ENCODE peak calls at places on chromosome 7, in seven cellular contexts. G is sigmoid colon; F is brain microvascular endothelial cell; P is heart left ventricle; V is mucosa of descending colon; I is CD8-positive, alpha-beta T cell; M is heart right ventricle. H is an unnamed sample.

GRCh38 chr7:2915023-2915422 is 70.9 kb upstream of the GNA12 start:
- DNase-seq in P (no peak), V (no peak), I (no peak), G (no peak), M (no peak), F (no peak), H (no peak)

GRCh38 chr7:155815332-155816191 is 3.3 kb upstream of the SHH start:
- DNase-seq in F (peak), I (peak), G (no peak), V (peak), P (peak), M (peak), H (peak)

GRCh38 chr7:98283127-98283886 is 1.8 kb downstream of the BRI3 start:
- DNase-seq in I (no peak), P (peak), M (no peak), G (peak), F (peak), V (peak), H (peak)

GRCh38 chr7:19248681-19249080 is 103.5 kb upstream of the FERD3L start:
- DNase-seq in F (peak), M (no peak), P (no peak), G (no peak), I (no peak), V (no peak), H (peak)

GRCh38 chr7:139539231-139539630 is 15.7 kb downstream of the CLEC2L start:
- DNase-seq in P (no peak), F (no peak), V (no peak), M (no peak), G (no peak), I (no peak), H (no peak)

GRCh38 chr7:105249216-105249615 is 139.5 kb downstream of the SRPK2 start:
- DNase-seq in M (no peak), G (no peak), P (no peak), F (no peak), I (no peak), V (no peak), H (no peak)

GRCh38 chr7:131249003-131249402 is 78.7 kb upstream of the MKLN1 start:
- DNase-seq in F (peak), P (peak), M (peak), I (no peak), V (no peak), G (peak), H (peak)

GRCh38 chr7:1742555-1743303 is 72.7 kb downstream of the ELFN1 start:
- DNase-seq in V (peak), I (peak), F (peak), M (peak), G (no peak), P (peak), H (peak)

GRCh38 chr7:132218876-132219275 is 357.4 kb downstream of the PLXNA4 start:
- DNase-seq in I (no peak), V (no peak), M (no peak), F (no peak), P (no peak), G (peak), H (no peak)

GRCh38 chr7:74362262-74362661 is 73.1 kb downstream of the CLIP2 start:
- DNase-seq in M (no peak), I (no peak), P (no peak), G (no peak), V (no peak), F (no peak), H (no peak)

GRCh38 chr7:47782792-47783191 is 165.5 kb downstream of the PKD1L1 start:
- DNase-seq in F (no peak), G (no peak), V (no peak), M (no peak), P (no peak), I (no peak), H (no peak)

GRCh38 chr7:143360788-143361551 is 1.5 kb downstream of the FAM131B start:
- DNase-seq in G (peak), M (no peak), I (no peak), F (no peak), P (no peak), V (no peak), H (no peak)

GRCh38 chr7:36852017-36852416 is 127.7 kb upstream of the AOAH start:
- DNase-seq in I (no peak), V (no peak), F (no peak), G (no peak), M (no peak), P (no peak), H (no peak)

GRCh38 chr7:89001306-89001705 is 205.8 kb upstream of the TEX47 start:
- DNase-seq in V (no peak), I (no peak), F (no peak), P (no peak), G (no peak), M (no peak), H (peak)

GRCh38 chr7:41916450-41916927 is 213.6 kb upstream of the INHBA start:
- DNase-seq in F (peak), M (no peak), I (no peak), V (no peak), P (no peak), G (peak), H (peak)

GRCh38 chr7:123864966-123865365 is 20.0 kb downstream of the HYAL4 start:
- DNase-seq in G (no peak), M (no peak), P (no peak), F (peak), I (no peak), V (no peak), H (no peak)

GRCh38 chr7:121021266-121021969 is 32.9 kb downstream of the CPED1 start:
- DNase-seq in F (no peak), G (no peak), P (no peak), V (no peak), I (no peak), M (no peak), H (no peak)

GRCh38 chr7:55066938-55067337 is 48.1 kb downstream of the EGFR start:
- DNase-seq in F (no peak), P (no peak), G (no peak), I (no peak), V (no peak), M (no peak), H (no peak)

GRCh38 chr7:129649128-129649690 is 37.7 kb downstream of the NRF1 start:
- DNase-seq in I (no peak), F (no peak), V (no peak), M (no peak), P (no peak), G (no peak), H (no peak)

GRCh38 chr7:20158684-20159083 is 58.5 kb downstream of the MACC1 start:
- DNase-seq in M (no peak), F (no peak), V (no peak), P (no peak), I (no peak), G (no peak), H (peak)

GRCh38 chr7:33143996-33144718 is 14.8 kb downstream of the BBS9 start:
- DNase-seq in I (no peak), G (no peak), F (no peak), V (no peak), M (no peak), P (no peak), H (peak)

GRCh38 chr7:85186083-85186520 is 754 bp downstream of the SEMA3D start:
- DNase-seq in F (peak), M (peak), P (no peak), I (no peak), V (peak), G (peak), H (peak)

GRCh38 chr7:121697731-121698396 is 175.1 kb upstream of the PTPRZ1 start:
- DNase-seq in G (no peak), I (no peak), P (no peak), F (no peak), M (no peak), V (no peak), H (no peak)

GRCh38 chr7:145082366-145083240 is 246.8 kb upstream of the TPK1 start:
- DNase-seq in V (no peak), G (no peak), M (no peak), I (no peak), P (no peak), F (no peak), H (no peak)

GRCh38 chr7:143487566-143487965 is 9.9 kb downstream of the TAS2R41 start:
- DNase-seq in P (peak), I (no peak), M (peak), G (peak), F (no peak), V (peak), H (peak)

GRCh38 chr7:80841566-80842478 is 77.0 kb downstream of the SEMA3C start:
- DNase-seq in V (no peak), I (no peak), F (no peak), P (no peak), G (no peak), M (no peak), H (peak)

GRCh38 chr7:104963378-104963990 is 50.5 kb upstream of the KMT2E start:
- DNase-seq in I (no peak), G (no peak), P (no peak), M (no peak), V (no peak), F (no peak), H (no peak)

GRCh38 chr7:28937593-28937992 is 20.5 kb downstream of the TRIL start:
- DNase-seq in V (no peak), G (no peak), F (no peak), I (no peak), M (no peak), P (no peak), H (no peak)

DNA sequence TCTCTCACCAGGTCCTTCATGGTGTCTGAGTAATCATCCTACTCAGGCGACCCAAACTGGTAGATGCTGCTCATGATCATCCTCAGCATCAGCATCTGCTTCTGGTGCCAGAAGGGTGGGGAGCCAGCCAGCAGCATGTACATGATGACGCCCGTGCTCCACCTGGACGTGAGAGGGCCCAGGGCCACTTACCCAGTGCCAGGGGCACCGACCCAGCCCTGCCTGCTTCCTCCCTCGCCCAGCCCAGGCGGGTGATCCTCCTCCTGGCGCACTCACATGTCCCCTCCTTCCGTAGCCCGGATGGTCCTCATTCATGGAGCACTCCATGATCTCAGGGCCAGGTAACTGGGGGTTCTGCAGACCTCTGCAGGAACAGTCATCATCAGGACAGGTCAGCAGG is 764.8 kb upstream of the ZNF722 start:
- DNase-seq in M (no peak), V (no peak), P (no peak), F (no peak), G (no peak), I (no peak), H (no peak)
- H3K4me3 ChIP-seq in M (no peak), V (no peak), P (no peak), F (no peak), G (no peak), I (no peak), H (no peak)

GRCh38 chr7:158815471-158816128 is 13.7 kb downstream of the ESYT2 start:
- DNase-seq in M (no peak), V (no peak), F (no peak), P (no peak), I (no peak), G (no peak), H (peak)

GRCh38 chr7:158816271-158816670 is 13.0 kb downstream of the ESYT2 start:
- DNase-seq in M (no peak), P (peak), F (no peak), V (no peak), I (no peak), G (no peak), H (peak)

GRCh38 chr7:158818325-158819213 is 10.7 kb downstream of the ESYT2 start:
- DNase-seq in F (peak), G (peak), P (peak), M (peak), I (peak), V (peak), H (peak)

GRCh38 chr7:158815046-158815445 is 14.3 kb downstream of the ESYT2 start:
- DNase-seq in P (peak), M (no peak), G (no peak), V (no peak), I (no peak), F (peak), H (peak)

DNA sequence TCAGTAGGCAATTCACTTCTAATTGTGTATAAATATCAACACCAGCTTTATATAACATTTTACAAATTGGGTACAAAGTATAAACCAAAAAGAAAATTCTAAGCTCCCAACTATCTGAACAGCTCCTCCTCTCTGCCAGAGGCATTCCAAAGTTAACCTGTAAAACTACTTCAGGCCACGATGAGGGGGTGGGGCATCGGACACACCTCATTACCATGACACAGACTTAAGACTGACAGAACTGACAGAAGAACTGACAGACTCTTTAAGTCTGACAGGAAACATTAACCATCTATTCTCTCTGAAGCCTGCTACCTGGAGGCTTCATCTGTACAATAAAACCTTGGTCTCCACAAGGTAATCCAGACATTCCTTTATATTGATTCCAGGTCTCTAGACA is 12.3 kb downstream of the ESYT2 start:
- DNase-seq in F (no peak), V (peak), M (no peak), G (no peak), P (no peak), I (no peak), H (no peak)
- TF ChIP-seq CTCF in F (no peak), V (no peak), M (no peak), G (no peak), P (no peak), I (no peak), H (no peak)

DNA sequence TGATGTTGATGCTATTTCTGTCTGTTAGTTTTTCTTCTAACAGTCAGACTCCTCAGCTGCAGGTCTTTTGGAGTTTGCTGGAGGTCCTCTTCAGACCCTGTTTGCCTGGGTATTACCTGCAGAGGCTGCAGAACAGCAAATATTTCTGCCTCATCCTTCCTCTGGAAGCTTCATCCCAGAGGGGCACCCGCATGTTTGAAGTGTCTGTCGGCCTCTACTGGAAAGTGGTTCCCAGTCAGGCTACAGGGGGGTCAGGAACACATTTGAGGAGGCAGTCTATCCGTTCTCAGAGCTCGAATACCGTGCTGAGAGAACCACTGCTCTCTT is 13.3 kb upstream of the CYP3A5 start:
- DNase-seq in V (no peak), I (no peak), G (no peak), M (no peak), F (no peak), P (no peak), H (no peak)
- H3K4me3 ChIP-seq in V (no peak), I (no peak), G (no peak), M (no peak), F (no peak), P (no peak), H (no peak)

DNA sequence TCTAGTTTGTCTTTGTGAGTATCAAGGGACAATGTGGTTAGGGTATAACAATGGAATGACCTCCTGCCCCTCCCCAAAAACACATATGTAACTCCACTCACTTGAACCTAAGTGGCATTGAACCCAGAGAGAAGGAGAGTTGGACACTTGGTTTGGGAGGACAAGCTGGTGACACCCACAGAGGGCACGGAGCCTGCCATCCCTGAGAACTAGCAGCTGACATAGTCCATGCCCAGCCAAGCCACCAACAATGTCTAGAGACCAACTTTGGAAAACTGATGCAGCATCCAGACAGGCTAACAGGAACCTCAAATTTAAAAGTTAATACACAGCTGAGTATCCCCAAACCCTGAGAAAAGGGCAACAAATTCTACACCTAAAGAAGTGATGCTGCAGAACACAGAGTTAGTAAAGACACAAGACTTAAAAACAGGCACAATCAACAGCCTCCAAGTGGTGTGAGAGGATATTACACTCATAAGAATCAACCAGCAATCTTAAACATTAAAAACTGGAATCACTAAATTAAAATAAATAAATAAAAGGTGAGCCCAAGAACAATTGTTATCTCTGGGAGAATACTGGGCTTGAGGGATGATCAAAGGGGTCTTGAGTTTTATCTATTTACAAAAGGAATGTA is 27.2 kb downstream of the NUDCD3 start:
- DNase-seq in M (no peak), P (no peak), G (no peak), I (no peak), F (no peak), V (no peak), H (no peak)
- TF ChIP-seq CTCF in M (no peak), P (peak), G (no peak), I (peak), F (peak), V (no peak), H (peak)

H was measured in fibroblast of villous mesenchyme.